ENCODE peak calls at places on chromosomes 13 and 19, in six cellular contexts. D is Karpas-422, M is PC-3, N is HCT116, Z is MM.1S, S is SK-N-SH. P is an unnamed sample. For H3K9me2, the result is how much of the 10 kb centered on the place peaks cover.

GRCh38 chr19:7710616-7711015 is 8.7 kb upstream of the FCER2 start:
- DNase-seq in D (no peak), M (no peak), N (no peak), Z (no peak), S (no peak), P (no peak)

GRCh38 chr13:66835040-66835628 is 395.0 kb downstream of the PCDH9 start:
- DNase-seq in D (no peak), M (no peak), N (no peak), Z (no peak), S (peak), P (no peak)

GRCh38 chr13:64912141-64912540 is 2318.0 kb downstream of the PCDH9 start:
- DNase-seq in D (no peak), M (peak), N (no peak), Z (no peak), S (no peak), P (peak)

GRCh38 chr19:30449191-30449590 is 77.0 kb downstream of the ZNF536 start:
- DNase-seq in D (no peak), M (no peak), N (no peak), Z (no peak), S (no peak), P (peak)

GRCh38 chr19:1945899-1946298 is 4.9 kb downstream of the CSNK1G2 start:
- DNase-seq in D (peak), M (peak), N (no peak), Z (no peak), S (peak), P (peak)

GRCh38 chr19:6721773-6722172 is 1.3 kb upstream of the C3 start:
- DNase-seq in D (peak), M (no peak), N (no peak), Z (no peak), S (no peak), P (no peak)

GRCh38 chr13:81990652-81991051 is 1649.7 kb upstream of the SPRY2 start:
- DNase-seq in D (no peak), M (no peak), N (no peak), Z (no peak), S (no peak), P (no peak)

GRCh38 chr19:43749898-43750297 is 4.9 kb downstream of the SMG9 start:
- DNase-seq in D (no peak), M (no peak), N (no peak), Z (no peak), S (no peak), P (no peak)

GRCh38 chr13:101211261-101211660 is 205.0 kb downstream of the NALCN start:
- DNase-seq in D (no peak), M (peak), N (no peak), Z (no peak), S (no peak), P (peak)

GRCh38 chr19:13070425-13071140 is 32.1 kb downstream of the LYL1 start:
- DNase-seq in D (no peak), M (no peak), N (no peak), Z (no peak), S (no peak), P (no peak)

GRCh38 chr19:41705393-41706174 is 2.8 kb upstream of the CEACAM5 start:
- DNase-seq in D (peak), M (peak), N (no peak), Z (no peak), S (no peak), P (peak)

GRCh38 chr19:2478324-2478755 is 2.4 kb downstream of the GADD45B start:
- DNase-seq in D (peak), M (peak), N (no peak), Z (peak), S (peak), P (peak)

GRCh38 chr13:21749410-21749809 is 78.5 kb downstream of the FGF9 start:
- DNase-seq in D (no peak), M (peak), N (no peak), Z (no peak), S (no peak), P (peak)

GRCh38 chr13:44810067-44810840 is 179.0 kb downstream of the NUFIP1 start:
- DNase-seq in D (peak), M (peak), N (no peak), Z (no peak), S (peak), P (peak)

GRCh38 chr13:112078216-112078615 is 11.3 kb downstream of the SOX1 start:
- DNase-seq in D (no peak), M (no peak), N (no peak), Z (no peak), S (no peak), P (no peak)

GRCh38 chr13:60095300-60095699 is 68.4 kb downstream of the DIAPH3 start:
- DNase-seq in D (no peak), M (no peak), N (no peak), Z (no peak), S (no peak), P (no peak)

GRCh38 chr13:48656621-48657020 is 2.9 kb downstream of the CYSLTR2 start:
- DNase-seq in D (no peak), M (no peak), N (no peak), Z (no peak), S (no peak), P (no peak)

GRCh38 chr19:13781547-13781946 is 7.3 kb downstream of the C19orf53 start:
- DNase-seq in D (no peak), M (peak), N (peak), Z (no peak), S (peak), P (peak)

GRCh38 chr19:16002380-16002779 is 53.6 kb downstream of the OR10H4 start:
- DNase-seq in D (no peak), M (no peak), N (no peak), Z (no peak), S (no peak), P (no peak)

GRCh38 chr19:14497347-14497921 is 1.5 kb upstream of the GIPC1 start:
- DNase-seq in D (peak), M (peak), N (no peak), Z (no peak), S (no peak), P (peak)

GRCh38 chr13:109776575-109776974 is 9.8 kb downstream of the IRS2 start:
- DNase-seq in D (no peak), M (peak), N (no peak), Z (no peak), S (no peak), P (no peak)

GRCh38 chr19:40685016-40685526 is 5.4 kb downstream of the NUMBL start:
- DNase-seq in D (peak), M (no peak), N (no peak), Z (no peak), S (no peak), P (no peak)

GRCh38 chr13:98523455-98524102 is 53.3 kb downstream of the STK24 start:
- DNase-seq in D (no peak), M (no peak), N (no peak), Z (no peak), S (no peak), P (no peak)

GRCh38 chr13:22278336-22278929 is 607.6 kb downstream of the FGF9 start:
- DNase-seq in D (peak), M (peak), N (peak), Z (peak), S (peak), P (peak)

GRCh38 chr19:36950335-36951119 is 34.4 kb downstream of the ZNF568 start:
- DNase-seq in D (no peak), M (no peak), N (no peak), Z (no peak), S (no peak), P (peak)

GRCh38 chr13:101417043-101417406 is 717 bp upstream of the NALCN start:
- DNase-seq in D (no peak), M (peak), N (no peak), Z (no peak), S (peak), P (peak)

GRCh38 chr13:95385373-95385772 is 84.1 kb upstream of the ABCC4 start:
- DNase-seq in D (no peak), M (no peak), N (no peak), Z (no peak), S (no peak), P (no peak)

GRCh38 chr13:30607908-30608307 is 9.8 kb upstream of the USPL1 start:
- DNase-seq in D (peak), M (no peak), N (no peak), Z (peak), S (no peak), P (no peak)

DNA sequence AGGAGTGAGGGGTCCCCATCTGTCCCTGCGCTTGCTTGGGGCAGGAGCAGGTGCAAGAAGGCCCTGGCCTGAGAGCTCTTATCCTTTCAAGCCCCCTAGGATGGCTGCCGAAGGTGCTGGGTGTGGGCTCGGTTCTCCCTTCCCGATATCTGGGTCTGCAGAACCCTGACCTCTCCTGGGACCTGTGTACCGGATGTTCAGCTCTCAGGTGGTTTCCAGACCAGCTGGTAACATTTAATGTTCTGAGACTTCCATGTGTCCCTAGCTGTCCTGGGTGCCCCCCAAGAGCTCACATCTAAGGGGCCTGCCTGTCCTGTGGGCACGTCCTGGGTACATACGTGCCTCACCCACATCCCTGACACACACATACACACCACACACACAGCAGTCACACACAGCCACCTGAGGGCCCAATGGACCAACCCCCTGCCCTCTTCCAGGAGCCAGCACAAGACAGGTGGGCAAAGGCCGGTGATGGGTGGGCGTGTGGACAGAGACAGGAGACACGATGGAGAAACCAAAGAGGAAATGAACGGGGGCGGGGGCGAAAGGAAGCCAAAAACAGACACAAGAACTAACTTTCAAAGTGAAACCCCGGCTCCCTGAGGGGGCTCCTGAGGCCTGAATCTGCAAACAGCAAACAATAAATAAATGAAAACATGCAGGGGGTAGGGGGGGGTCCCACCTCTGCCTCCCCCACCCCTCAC is 124.3 kb downstream of the PTPRS start:
- DNase-seq in D (no peak), M (no peak), N (no peak), Z (no peak), S (no peak), P (no peak)
- H3K9ac ChIP-seq in D (no peak), M (no peak), N (no peak), Z (no peak), S (no peak), P (no peak)

GRCh38 chr13:92224825-92225224 is 826.4 kb downstream of the GPC5 start:
- DNase-seq in D (no peak), M (no peak), N (no peak), Z (peak), S (no peak), P (no peak)

GRCh38 chr13:92225861-92226260 is 827.4 kb downstream of the GPC5 start:
- DNase-seq in D (no peak), M (no peak), N (no peak), Z (no peak), S (no peak), P (no peak)

GRCh38 chr13:92221916-92222315 is 823.5 kb downstream of the GPC5 start:
- DNase-seq in D (no peak), M (no peak), N (no peak), Z (no peak), S (no peak), P (no peak)

GRCh38 chr13:92224052-92224821 is 825.8 kb downstream of the GPC5 start:
- DNase-seq in D (no peak), M (no peak), N (no peak), Z (peak), S (no peak), P (peak)
- H3K4me2 ChIP-seq in D (no peak), M (no peak), N (no peak), Z (peak), S (no peak), P (no peak)

DNA sequence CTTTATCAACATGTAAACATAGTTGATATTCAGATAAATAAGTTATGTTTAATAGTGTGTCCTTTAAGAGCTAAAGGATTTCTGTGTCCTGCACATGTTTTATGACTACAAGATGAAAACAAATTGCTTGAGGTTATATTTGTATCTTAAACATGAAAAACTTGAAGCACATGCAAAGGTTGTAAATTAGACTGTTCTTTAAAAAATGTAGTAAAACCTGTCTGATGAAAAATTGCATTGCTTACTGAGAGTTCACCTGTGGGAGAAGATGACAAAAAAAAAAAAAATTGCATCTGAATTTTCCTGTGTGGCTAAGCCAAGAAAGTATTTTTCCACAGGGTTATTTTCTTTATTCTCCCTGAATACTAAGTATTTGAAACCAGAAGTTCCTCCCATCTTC is 25.7 kb upstream of the LMO7 start:
- DNase-seq in D (no peak), M (peak), N (no peak), Z (no peak), S (no peak), P (no peak)
- H3K9me2 ChIP-seq in D (under half), M (under half), N (under half), Z (under half), S (under half), P (under half)

GRCh38 chr19:20079487-20079886 is 1.7 kb downstream of the ZNF90 start:
- DNase-seq in D (no peak), M (no peak), N (no peak), Z (no peak), S (no peak), P (peak)
- H3K9ac ChIP-seq in D (no peak), M (no peak), N (no peak), Z (no peak), S (no peak), P (peak)

DNA sequence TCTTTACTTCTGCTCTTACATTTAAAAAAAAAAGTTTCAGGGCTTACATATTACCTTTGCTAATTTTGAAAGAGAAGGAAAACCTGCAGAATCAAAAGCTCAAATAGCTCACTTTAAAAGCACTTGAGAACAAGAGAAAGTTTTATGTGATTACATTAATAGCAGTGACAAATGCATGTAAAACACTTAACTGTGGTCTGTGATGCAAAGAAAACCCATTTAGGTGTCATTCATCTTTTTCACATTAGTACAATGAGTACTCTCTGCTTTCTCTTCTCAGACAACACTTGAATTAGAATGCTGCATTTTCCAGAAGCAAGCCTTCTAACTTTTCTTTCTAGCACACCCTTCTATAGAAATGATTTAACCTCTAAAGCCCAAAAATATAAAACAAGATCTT is 460.9 kb downstream of the KLF5 start:
- DNase-seq in D (no peak), M (no peak), N (no peak), Z (no peak), S (no peak), P (no peak)
- H3K4me2 ChIP-seq in D (no peak), M (no peak), N (no peak), Z (no peak), S (no peak), P (no peak)

P was measured in GM23248.